ENCODE peak calls at places on chromosomes 12 and 14, in four cellular contexts. N is fibroblast of villous mesenchyme, L is glomerular endothelial cell, V is epithelial cell of esophagus. G is an unnamed sample.

GRCh38 chr14:61780125-61780524 is 17.9 kb downstream of the SNAPC1 start:
- DNase-seq in L (no peak), V (no peak), N (no peak), G (no peak)

GRCh38 chr12:65493893-65494205 is 215.4 kb downstream of the MSRB3 start:
- DNase-seq in N (no peak), V (no peak), L (no peak), G (no peak)

GRCh38 chr14:90275820-90276219 is 19.5 kb downstream of the PSMC1 start:
- DNase-seq in V (no peak), L (no peak), N (peak), G (no peak)

GRCh38 chr12:57694459-57695019 is 607 bp downstream of the OS9 start:
- DNase-seq in N (no peak), L (peak), V (peak), G (peak)

GRCh38 chr14:58749066-58749669 is 111.4 kb downstream of the DACT1 start:
- DNase-seq in N (peak), L (peak), V (peak), G (peak)

GRCh38 chr12:14281539-14281938 is 83.9 kb upstream of the ATF7IP start:
- DNase-seq in N (no peak), V (no peak), L (no peak), G (peak)

GRCh38 chr12:55931780-55932545 is 1.0 kb downstream of the DGKA start:
- DNase-seq in N (peak), V (peak), L (no peak), G (no peak)

GRCh38 chr12:115922952-115923564 is 354.4 kb downstream of the MED13L start:
- DNase-seq in V (no peak), L (peak), N (no peak), G (no peak)

GRCh38 chr14:103418508-103418818 is 33.2 kb downstream of the MARK3 start:
- DNase-seq in V (peak), N (peak), L (no peak), G (peak)

GRCh38 chr12:89932950-89933349 is 224.3 kb upstream of the ATP2B1 start:
- DNase-seq in N (no peak), L (no peak), V (no peak), G (peak)

GRCh38 chr14:100149789-100150611 is 9.4 kb downstream of the DEGS2 start:
- DNase-seq in V (peak), N (no peak), L (no peak), G (no peak)

GRCh38 chr12:110931315-110931728 is 10.9 kb upstream of the MYL2 start:
- DNase-seq in V (no peak), N (no peak), L (no peak), G (no peak)

GRCh38 chr12:124867389-124867930 is 3.8 kb upstream of the SCARB1 start:
- DNase-seq in N (peak), V (peak), L (no peak), G (peak)

GRCh38 chr12:45089417-45089816 is 38.5 kb upstream of the DBX2 start:
- DNase-seq in L (no peak), N (no peak), V (no peak), G (no peak)

GRCh38 chr12:107912421-107913004 is 138.0 kb downstream of the ASCL4 start:
- DNase-seq in N (peak), L (no peak), V (peak), G (peak)

GRCh38 chr12:89327477-89328094 is 24.7 kb downstream of the DUSP6 start:
- DNase-seq in V (no peak), N (no peak), L (no peak), G (no peak)

GRCh38 chr12:64669270-64669842 is 59.1 kb downstream of the RASSF3 start:
- DNase-seq in N (peak), L (no peak), V (no peak), G (peak)

GRCh38 chr12:56862264-56862663 is 71.9 kb downstream of the SDR9C7 start:
- DNase-seq in N (no peak), L (no peak), V (no peak), G (no peak)

GRCh38 chr12:92629349-92630065 is 73.3 kb upstream of the PLEKHG7 start:
- DNase-seq in L (no peak), N (peak), V (no peak), G (no peak)

GRCh38 chr14:51394391-51394790 is 154.3 kb downstream of the TMX1 start:
- DNase-seq in V (no peak), N (peak), L (no peak), G (no peak)

GRCh38 chr12:32756476-32757158 is 920 bp upstream of the YARS2 start:
- DNase-seq in L (no peak), N (no peak), V (no peak), G (peak)

GRCh38 chr12:82857911-82858533 is 171.3 kb downstream of the TMTC2 start:
- DNase-seq in V (peak), L (no peak), N (no peak), G (peak)

GRCh38 chr12:108060910-108061309 is 68.2 kb upstream of the WSCD2 start:
- DNase-seq in V (no peak), L (no peak), N (no peak), G (no peak)

GRCh38 chr12:55842681-55843429 is at the start of gene MMP19:
- DNase-seq in V (peak), N (peak), L (no peak), G (peak)

GRCh38 chr14:102893452-102893851 is 29.0 kb upstream of the AMN start:
- DNase-seq in L (no peak), V (no peak), N (peak), G (no peak)

GRCh38 chr14:98070521-98070920 is 1201.5 kb downstream of the BCL11B start:
- DNase-seq in N (no peak), L (no peak), V (peak), G (no peak)

G was measured in mammary epithelial cell.